ENCODE peak calls at places on chromosomes 2 and 18, in six cellular contexts. Y is brain microvascular endothelial cell, B is AG04449, M is left lung, R is A549, Z is spleen. H is an unnamed sample.

GRCh38 chr2:105886029-105886454 is 141.3 kb downstream of the NCK2 start:
- DNase-seq in Y (peak), B (peak), M (no peak), R (no peak), Z (no peak), H (no peak)

GRCh38 chr2:147531299-147531698 is 313.5 kb upstream of the ACVR2A start:
- DNase-seq in Y (no peak), B (no peak), M (no peak), R (no peak), Z (no peak), H (no peak)

GRCh38 chr18:79515944-79516351 is 120.2 kb downstream of the NFATC1 start:
- DNase-seq in Y (peak), B (no peak), M (peak), R (no peak), Z (peak), H (no peak)

GRCh38 chr2:74155830-74156229 is 8.1 kb upstream of the BOLA3 start:
- DNase-seq in Y (no peak), B (no peak), M (no peak), R (no peak), Z (no peak), H (no peak)

GRCh38 chr2:64273524-64274398 is 129.5 kb upstream of the PELI1 start:
- DNase-seq in Y (peak), B (no peak), M (no peak), R (no peak), Z (no peak), H (no peak)

GRCh38 chr18:75472391-75472790 is 44.9 kb upstream of the SMIM21 start:
- DNase-seq in Y (no peak), B (no peak), M (no peak), R (no peak), Z (no peak), H (no peak)

GRCh38 chr2:67260348-67261277 is 136.5 kb upstream of the ETAA1 start:
- DNase-seq in Y (peak), B (peak), M (peak), R (peak), Z (no peak), H (no peak)

GRCh38 chr18:50715919-50716318 is 103.9 kb downstream of the MRO start:
- DNase-seq in Y (peak), B (no peak), M (no peak), R (no peak), Z (no peak), H (no peak)

GRCh38 chr18:59540819-59541218 is 156.4 kb downstream of the CCBE1 start:
- DNase-seq in Y (peak), B (peak), M (no peak), R (no peak), Z (no peak), H (no peak)

GRCh38 chr2:153388246-153388645 is 90.3 kb downstream of the RPRM start:
- DNase-seq in Y (no peak), B (no peak), M (no peak), R (no peak), Z (no peak), H (no peak)

GRCh38 chr2:215633360-215633759 is 197.5 kb upstream of the FN1 start:
- DNase-seq in Y (no peak), B (no peak), M (no peak), R (no peak), Z (no peak), H (no peak)

GRCh38 chr2:23563673-23564617 is 179.0 kb downstream of the KLHL29 start:
- DNase-seq in Y (peak), B (no peak), M (no peak), R (no peak), Z (no peak), H (no peak)

GRCh38 chr18:69705987-69706386 is 241.7 kb downstream of the CD226 start:
- DNase-seq in Y (no peak), B (no peak), M (no peak), R (no peak), Z (no peak), H (no peak)

GRCh38 chr2:179240481-179241451 is 23.9 kb downstream of the SESTD1 start:
- DNase-seq in Y (no peak), B (no peak), M (no peak), R (no peak), Z (no peak), H (no peak)

GRCh38 chr18:76914314-76914713 is 92.0 kb downstream of the ZNF236 start:
- DNase-seq in Y (no peak), B (no peak), M (no peak), R (no peak), Z (no peak), H (no peak)
- TF ChIP-seq CTCF in Y (no peak), B (no peak), M (no peak), R (no peak), Z (no peak), H (no peak)

GRCh38 chr2:42788-43187 is 3.5 kb downstream of the FAM110C start:
- DNase-seq in Y (no peak), B (no peak), M (no peak), R (no peak), Z (no peak), H (no peak)
- TF ChIP-seq CTCF in Y (no peak), B (no peak), M (no peak), R (no peak), Z (no peak), H (no peak)

GRCh38 chr2:44716131-44716530 is 225.4 kb upstream of the SIX3 start:
- DNase-seq in Y (no peak), B (no peak), M (no peak), R (no peak), Z (no peak), H (no peak)

GRCh38 chr2:44713170-44713569 is 228.3 kb upstream of the SIX3 start:
- DNase-seq in Y (no peak), B (no peak), M (no peak), R (no peak), Z (peak), H (peak)

GRCh38 chr2:44719564-44719963 is 221.9 kb upstream of the SIX3 start:
- DNase-seq in Y (no peak), B (no peak), M (no peak), R (no peak), Z (no peak), H (no peak)

GRCh38 chr2:44718431-44718830 is 223.1 kb upstream of the SIX3 start:
- DNase-seq in Y (no peak), B (no peak), M (no peak), R (no peak), Z (no peak), H (no peak)

DNA sequence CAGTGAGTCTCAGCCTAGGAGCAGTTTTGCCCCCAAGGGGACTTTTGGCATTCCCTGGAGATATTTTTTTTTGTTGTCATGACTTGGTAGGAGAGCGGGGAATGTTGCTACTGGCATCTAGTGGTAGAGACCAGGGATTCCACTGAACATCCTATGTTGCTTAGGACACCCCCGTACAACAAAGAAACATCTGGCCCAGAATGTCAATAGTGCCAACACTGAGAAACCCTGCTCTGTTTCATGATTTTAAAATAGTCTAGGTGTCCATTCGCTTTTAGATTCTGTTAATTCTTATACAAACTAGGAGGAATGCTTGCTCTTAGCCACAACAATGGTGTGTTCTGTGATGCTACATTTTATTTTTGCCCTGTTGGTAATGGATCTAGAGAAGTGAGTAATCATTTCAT is 225.8 kb upstream of the SIX3 start:
- DNase-seq in Y (peak), B (no peak), M (no peak), R (peak), Z (no peak), H (no peak)
- TF ChIP-seq CTCF in Y (peak), B (peak), M (no peak), R (peak), Z (no peak), H (no peak)

GRCh38 chr2:18754286-18754685 is 164.9 kb upstream of the NT5C1B start:
- DNase-seq in Y (no peak), B (no peak), M (no peak), R (no peak), Z (no peak), H (no peak)

GRCh38 chr2:18753722-18754121 is 164.4 kb upstream of the NT5C1B start:
- DNase-seq in Y (no peak), B (no peak), M (no peak), R (no peak), Z (no peak), H (no peak)

GRCh38 chr2:18752022-18752493 is 162.7 kb upstream of the NT5C1B start:
- DNase-seq in Y (no peak), B (no peak), M (no peak), R (no peak), Z (no peak), H (no peak)

GRCh38 chr2:18750662-18751554 is 161.5 kb upstream of the NT5C1B start:
- DNase-seq in Y (no peak), B (no peak), M (no peak), R (no peak), Z (no peak), H (no peak)

DNA sequence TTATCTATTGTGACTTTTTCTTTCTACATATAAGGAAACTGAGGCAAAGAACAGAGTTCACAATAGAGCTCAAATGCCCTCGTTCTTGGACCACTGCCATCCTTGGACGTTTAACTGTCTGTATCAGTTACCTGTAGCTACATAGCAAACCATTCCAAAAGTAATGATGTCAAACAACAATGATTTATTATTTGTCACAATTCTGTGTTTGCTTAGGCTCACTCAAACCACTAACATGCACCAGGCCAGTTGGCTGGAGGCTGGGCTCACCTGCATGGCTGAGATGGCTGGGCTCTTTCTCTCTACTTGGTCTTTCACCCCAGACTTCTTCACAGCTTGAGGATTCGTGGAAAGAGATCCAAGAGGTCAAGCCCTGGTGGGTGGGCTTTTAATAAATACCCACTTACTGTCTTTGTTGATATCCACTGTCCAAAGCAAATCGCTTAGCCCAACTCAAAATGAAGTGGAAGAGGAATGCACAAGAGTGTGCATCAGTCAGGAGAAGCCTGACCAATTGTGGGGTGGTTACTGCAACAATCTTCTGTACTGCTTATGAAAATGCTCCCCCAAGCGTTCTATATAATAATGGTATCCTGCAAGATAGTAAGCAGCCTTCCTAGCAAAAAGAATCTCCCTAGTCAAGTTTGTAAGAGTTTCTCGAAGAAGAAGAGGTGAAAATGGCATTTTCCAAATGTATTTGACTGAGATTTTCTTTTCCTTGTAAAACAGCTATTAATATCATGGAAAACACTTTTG is 163.5 kb upstream of the NT5C1B start:
- DNase-seq in Y (no peak), B (no peak), M (no peak), R (no peak), Z (no peak), H (no peak)
- TF ChIP-seq CTCF in Y (no peak), B (no peak), M (no peak), R (peak), Z (no peak), H (no peak)

GRCh38 chr2:98026292-98026691 is 30.5 kb upstream of the TMEM131 start:
- DNase-seq in Y (no peak), B (no peak), M (no peak), R (no peak), Z (no peak), H (no peak)

GRCh38 chr2:98027955-98028593 is 32.3 kb upstream of the TMEM131 start:
- DNase-seq in Y (peak), B (no peak), M (no peak), R (no peak), Z (no peak), H (no peak)

GRCh38 chr2:98026927-98027522 is 31.3 kb upstream of the TMEM131 start:
- DNase-seq in Y (no peak), B (no peak), M (no peak), R (no peak), Z (no peak), H (no peak)

GRCh38 chr2:98027535-98027934 is 31.8 kb upstream of the TMEM131 start:
- DNase-seq in Y (no peak), B (no peak), M (no peak), R (no peak), Z (no peak), H (peak)

GRCh38 chr2:98025481-98026037 is 29.8 kb upstream of the TMEM131 start:
- DNase-seq in Y (no peak), B (no peak), M (no peak), R (no peak), Z (no peak), H (no peak)
- TF ChIP-seq CTCF in Y (no peak), B (no peak), M (no peak), R (no peak), Z (no peak), H (no peak)

GRCh38 chr2:241675885-241676284 is 10.7 kb downstream of the DTYMK start:
- DNase-seq in Y (no peak), B (no peak), M (no peak), R (no peak), Z (no peak), H (no peak)

GRCh38 chr2:241671457-241672240 is 15.0 kb downstream of the DTYMK start:
- DNase-seq in Y (no peak), B (no peak), M (no peak), R (no peak), Z (no peak), H (no peak)

GRCh38 chr2:241673797-241674725 is 12.6 kb downstream of the DTYMK start:
- DNase-seq in Y (peak), B (no peak), M (no peak), R (peak), Z (no peak), H (no peak)

GRCh38 chr2:241672243-241673188 is 14.1 kb downstream of the DTYMK start:
- DNase-seq in Y (no peak), B (no peak), M (no peak), R (no peak), Z (no peak), H (no peak)

GRCh38 chr2:241673189-241673663 is 13.4 kb downstream of the DTYMK start:
- DNase-seq in Y (no peak), B (no peak), M (no peak), R (no peak), Z (no peak), H (no peak)
- TF ChIP-seq CTCF in Y (no peak), B (no peak), M (no peak), R (no peak), Z (no peak), H (no peak)

GRCh38 chr2:31266804-31267203 is 32.9 kb downstream of the EHD3 start:
- DNase-seq in Y (no peak), B (no peak), M (no peak), R (no peak), Z (no peak), H (no peak)

GRCh38 chr2:31268344-31268743 is 34.4 kb downstream of the EHD3 start:
- DNase-seq in Y (no peak), B (no peak), M (no peak), R (no peak), Z (no peak), H (no peak)

GRCh38 chr2:31269087-31269486 is 35.1 kb downstream of the EHD3 start:
- DNase-seq in Y (peak), B (no peak), M (no peak), R (no peak), Z (no peak), H (no peak)

GRCh38 chr2:31265234-31265633 is 31.3 kb downstream of the EHD3 start:
- DNase-seq in Y (no peak), B (no peak), M (no peak), R (no peak), Z (no peak), H (no peak)

DNA sequence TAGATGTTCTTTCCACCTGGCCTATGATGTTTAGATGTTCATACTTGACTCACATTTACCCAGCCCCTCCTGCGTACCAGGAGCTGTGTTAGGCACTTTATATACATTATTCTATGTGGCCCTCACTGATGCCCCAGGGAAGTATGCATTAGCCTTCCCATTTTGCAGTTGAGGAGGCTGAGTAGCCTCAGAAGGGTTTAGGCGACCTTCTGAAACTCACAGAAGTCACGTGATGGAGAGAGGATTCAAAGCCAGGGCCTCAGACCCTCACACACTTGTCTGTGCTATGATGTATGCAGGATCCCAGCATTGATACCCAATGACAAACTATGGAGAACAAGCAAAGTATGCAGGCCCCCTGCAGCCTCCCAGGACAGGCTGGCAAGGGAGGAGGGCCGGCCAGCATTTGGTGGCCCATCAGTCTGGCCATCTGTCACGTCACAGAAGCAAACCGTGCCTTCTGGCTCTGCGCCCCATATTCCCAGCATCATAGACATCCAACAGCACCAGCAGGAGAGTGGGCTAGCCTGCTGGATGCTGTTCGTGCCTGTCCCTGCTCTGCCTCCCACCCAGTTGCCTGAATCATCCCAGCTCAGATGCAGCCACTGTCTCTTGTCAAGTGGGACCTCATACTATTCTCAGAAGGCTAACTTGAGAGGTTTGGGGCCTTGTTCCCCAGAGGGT is 33.6 kb downstream of the EHD3 start:
- DNase-seq in Y (no peak), B (no peak), M (no peak), R (no peak), Z (no peak), H (no peak)
- TF ChIP-seq CTCF in Y (no peak), B (no peak), M (no peak), R (no peak), Z (no peak), H (no peak)

GRCh38 chr2:132668189-132668833 is 1.7 kb downstream of the LYPD1 start:
- DNase-seq in Y (peak), B (no peak), M (no peak), R (peak), Z (no peak), H (no peak)

GRCh38 chr2:132669854-132670103 is 226 bp downstream of the LYPD1 start:
- DNase-seq in Y (no peak), B (no peak), M (no peak), R (peak), Z (no peak), H (no peak)

GRCh38 chr2:132667716-132668115 is 2.3 kb downstream of the LYPD1 start:
- DNase-seq in Y (no peak), B (no peak), M (no peak), R (no peak), Z (no peak), H (no peak)

GRCh38 chr2:132670104-132670960 is at the start of gene LYPD1:
- DNase-seq in Y (no peak), B (no peak), M (peak), R (no peak), Z (peak), H (no peak)

GRCh38 chr2:132668986-132669853 is 785 bp downstream of the LYPD1 start:
- DNase-seq in Y (no peak), B (no peak), M (no peak), R (no peak), Z (no peak), H (no peak)
- TF ChIP-seq CTCF in Y (peak), B (peak), M (no peak), R (peak), Z (no peak), H (no peak)

GRCh38 chr2:233100192-233100998 is 40.3 kb downstream of the INPP5D start:
- DNase-seq in Y (no peak), B (no peak), M (no peak), R (no peak), Z (peak), H (peak)
- TF ChIP-seq CTCF in Y (no peak), B (no peak), M (no peak), R (no peak), Z (no peak), H (no peak)

DNA sequence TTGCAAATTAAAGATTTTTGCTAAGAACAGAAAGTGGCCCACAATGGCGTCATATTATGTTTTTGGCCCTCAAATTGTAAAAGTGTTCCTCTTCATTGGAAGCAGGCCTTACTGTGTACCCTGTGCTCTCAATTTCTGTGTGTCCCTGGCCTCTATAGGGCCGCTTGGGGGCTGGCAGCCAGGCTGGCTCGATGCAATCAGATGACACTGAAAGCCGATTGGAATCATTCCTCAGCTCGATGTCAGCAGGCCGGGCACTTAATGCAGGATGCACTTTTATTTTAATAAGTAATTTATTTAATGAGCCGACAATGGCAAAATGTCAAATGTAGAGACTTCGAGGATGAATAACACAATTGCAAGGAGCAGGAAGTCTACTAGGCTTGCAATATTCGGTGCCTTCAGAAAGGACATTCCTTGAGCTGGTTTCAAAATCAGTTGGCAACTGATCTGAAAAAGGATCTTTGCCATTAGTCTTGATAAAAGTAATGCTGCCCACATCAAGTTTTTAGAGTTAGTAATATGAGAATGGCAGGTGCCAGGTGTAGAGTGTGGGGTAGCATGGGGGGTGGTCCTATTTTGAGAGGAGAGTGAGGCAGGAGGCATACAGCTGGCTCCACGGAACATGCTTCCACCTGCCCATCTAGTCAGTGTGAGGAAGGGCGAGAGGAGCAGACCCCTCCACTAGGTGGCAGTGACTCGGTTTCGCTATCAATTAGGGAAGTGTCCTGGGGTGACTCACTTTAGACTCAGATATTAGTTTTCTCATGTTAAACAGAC is 80.7 kb downstream of the NABP1 start:
- DNase-seq in Y (peak), B (no peak), M (peak), R (peak), Z (peak), H (peak)
- TF ChIP-seq CTCF in Y (peak), B (peak), M (peak), R (peak), Z (peak), H (no peak)

H was measured in activated B cell treated with CpG ODN at 0.5 μM for 24 hours.